ENCODE peak calls at places on chromosomes 4 and X, in five cellular contexts. One of them, this sample, is unnamed.

GRCh38 chrX:40402771-40403533 is 177.8 kb upstream of the ATP6AP2 start:
- DNase-seq in H1: no peak
- DNase-seq in H9: no peak
- DNase-seq in neuronal stem cell: no peak
- DNase-seq in IMR-90: peak; percentile 46
- DNase-seq in this sample: peak; percentile 52

GRCh38 chr4:32002037-32002747 is 1282.0 kb downstream of the PCDH7 start:
- DNase-seq in H1: no peak
- DNase-seq in H9: no peak
- DNase-seq in neuronal stem cell: no peak
- DNase-seq in IMR-90: no peak
- DNase-seq in this sample: no peak

GRCh38 chr4:94334519-94334918 is 8.1 kb downstream of the HPGDS start:
- DNase-seq in H1: no peak
- DNase-seq in H9: no peak
- DNase-seq in neuronal stem cell: no peak
- DNase-seq in IMR-90: no peak
- DNase-seq in this sample: no peak

GRCh38 chr4:186192068-186192751 is 843 bp downstream of the CYP4V2 start:
- DNase-seq in H1: peak; percentile 72
- DNase-seq in H9: peak; percentile 59
- DNase-seq in neuronal stem cell: peak; percentile 29
- DNase-seq in IMR-90: peak; percentile 48
- DNase-seq in this sample: peak; percentile 60

GRCh38 chr4:147530723-147531122 is 49.8 kb downstream of the EDNRA start:
- DNase-seq in H1: no peak
- DNase-seq in H9: no peak
- DNase-seq in neuronal stem cell: no peak
- DNase-seq in IMR-90: peak; percentile 20
- DNase-seq in this sample: no peak

GRCh38 chr4:36281384-36282106 is at the start of gene DTHD1:
- DNase-seq in H1: no peak
- DNase-seq in H9: no peak
- DNase-seq in neuronal stem cell: no peak
- DNase-seq in IMR-90: no peak
- DNase-seq in this sample: no peak

GRCh38 chrX:23797371-23798128 is 14.6 kb downstream of the SAT1 start:
- DNase-seq in H1: no peak
- DNase-seq in H9: no peak
- DNase-seq in neuronal stem cell: no peak
- DNase-seq in IMR-90: no peak
- DNase-seq in this sample: no peak

GRCh38 chr4:168831585-168831918 is 178.5 kb downstream of the CBR4 start:
- DNase-seq in H1: no peak
- DNase-seq in H9: no peak
- DNase-seq in neuronal stem cell: no peak
- DNase-seq in IMR-90: no peak
- DNase-seq in this sample: no peak

GRCh38 chrX:2188316-2188715 is 312.5 kb downstream of the DHRSX start:
- DNase-seq in H1: peak; percentile 49
- DNase-seq in H9: no peak
- DNase-seq in neuronal stem cell: no peak
- DNase-seq in IMR-90: no peak
- DNase-seq in this sample: no peak

GRCh38 chr4:152777488-152777887 is 2.0 kb downstream of the TIGD4 start:
- DNase-seq in H1: no peak
- DNase-seq in H9: no peak
- DNase-seq in neuronal stem cell: no peak
- DNase-seq in IMR-90: no peak
- DNase-seq in this sample: no peak

DNA sequence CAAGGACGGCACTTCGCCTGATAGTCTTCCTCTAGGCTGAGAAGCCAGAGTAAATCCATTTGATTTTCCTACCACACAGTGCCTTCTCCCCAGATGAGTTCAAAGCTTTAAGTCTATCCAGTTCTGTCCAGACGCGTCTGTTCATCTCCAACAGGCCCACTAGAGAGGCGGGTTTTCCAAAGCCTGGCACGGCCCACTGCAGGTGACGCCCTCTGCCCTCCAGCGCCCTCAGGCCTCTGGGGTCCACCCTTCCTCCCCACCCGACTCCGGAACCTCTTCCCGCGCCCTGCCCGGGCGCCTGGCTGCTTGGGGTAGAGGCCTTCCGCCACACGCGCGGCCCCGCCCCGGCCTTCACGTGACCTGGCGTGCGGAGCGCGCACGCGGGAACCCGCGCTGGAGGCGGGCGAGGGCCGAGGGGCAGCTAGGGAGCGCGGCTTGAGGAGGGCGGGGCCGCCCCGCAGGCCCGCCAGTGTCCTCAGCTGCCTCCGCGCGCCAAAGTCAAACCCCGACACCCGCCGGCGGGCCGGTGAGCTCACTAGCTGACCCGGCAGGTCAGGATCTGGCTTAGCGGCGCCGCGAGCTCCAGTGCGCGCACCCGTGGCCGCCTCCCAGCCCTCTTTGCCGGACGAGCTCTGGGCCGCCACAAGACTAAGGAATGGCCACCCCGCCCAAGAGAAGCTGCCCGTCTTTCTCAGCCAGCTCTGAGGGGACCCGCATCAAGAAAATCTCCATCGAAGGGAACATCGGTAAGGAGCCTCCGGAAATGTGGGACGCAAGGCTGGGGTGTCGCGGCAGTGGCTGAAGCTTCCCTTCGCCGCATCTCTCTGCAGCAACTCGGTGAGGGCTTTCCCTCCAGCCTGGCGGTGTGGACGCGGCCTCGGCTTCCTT is at the start of gene DCK:
- DNase-seq in H1: peak; percentile 91
- DNase-seq in H9: peak; percentile 92
- DNase-seq in neuronal stem cell: peak; percentile 89
- DNase-seq in IMR-90: peak; percentile 90
- DNase-seq in this sample: peak; percentile 87
- H2BK120ac ChIP-seq in H1: no peak within 1 kb of the TSS
- H2BK120ac ChIP-seq in H9: no peak within 1 kb of the TSS
- H2BK120ac ChIP-seq in neuronal stem cell: no peak within 1 kb of the TSS
- H2BK120ac ChIP-seq in IMR-90: peak within 1 kb of the TSS; percentile 60
- H2BK120ac ChIP-seq in this sample: no peak within 1 kb of the TSS

GRCh38 chrX:101449279-101449678 is 36.0 kb upstream of the ARMCX4 start:
- DNase-seq in H1: no peak
- DNase-seq in H9: no peak
- DNase-seq in neuronal stem cell: no peak
- DNase-seq in IMR-90: no peak
- DNase-seq in this sample: no peak
- H3K9me3 ChIP-seq in H1: no peaks in the 10 kb centered on the region
- H3K9me3 ChIP-seq in H9: peaks cover 41% of the 10 kb centered on the region
- H3K9me3 ChIP-seq in neuronal stem cell: no peaks in the 10 kb centered on the region
- H3K9me3 ChIP-seq in IMR-90: no peaks in the 10 kb centered on the region
- H3K9me3 ChIP-seq in this sample: no peaks in the 10 kb centered on the region

GRCh38 chr4:8550691-8551090 is 29.5 kb upstream of the GPR78 start:
- DNase-seq in H1: no peak
- DNase-seq in H9: no peak
- DNase-seq in neuronal stem cell: no peak
- DNase-seq in IMR-90: no peak
- DNase-seq in this sample: no peak
- H2BK120ac ChIP-seq in H1: no peak overlapping the region
- H2BK120ac ChIP-seq in H9: no peak overlapping the region
- H2BK120ac ChIP-seq in neuronal stem cell: no peak overlapping the region
- H2BK120ac ChIP-seq in IMR-90: no peak overlapping the region
- H2BK120ac ChIP-seq in this sample: no peak overlapping the region

DNA sequence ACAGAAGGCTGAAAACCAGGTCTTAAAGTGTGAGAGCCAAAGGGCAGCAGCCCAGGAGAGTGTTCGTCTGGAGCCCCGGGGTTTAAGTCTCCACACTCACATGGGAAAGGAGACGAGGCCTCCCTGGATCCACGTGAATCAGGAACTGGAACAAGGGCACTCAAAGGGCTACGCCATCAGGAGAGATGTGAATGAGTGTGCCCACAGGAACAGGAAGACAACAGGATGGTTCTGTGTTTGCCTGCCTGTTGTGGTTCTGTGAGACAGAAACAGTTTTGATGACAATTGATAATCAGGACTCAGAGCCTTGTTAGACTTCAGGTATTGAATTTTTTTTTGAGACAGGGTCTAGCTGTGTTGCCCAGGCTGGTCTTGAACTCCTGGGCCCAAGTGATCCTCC is 4.9 kb upstream of the CTBP1 start:
- DNase-seq in H1: no peak
- DNase-seq in H9: no peak
- DNase-seq in neuronal stem cell: no peak
- DNase-seq in IMR-90: no peak
- DNase-seq in this sample: no peak
- H3K9me3 ChIP-seq in H1: peaks cover 38% of the 10 kb centered on the region
- H3K9me3 ChIP-seq in H9: peaks cover 38% of the 10 kb centered on the region
- H3K9me3 ChIP-seq in neuronal stem cell: peaks cover 37% of the 10 kb centered on the region
- H3K9me3 ChIP-seq in IMR-90: peaks cover 36% of the 10 kb centered on the region
- H3K9me3 ChIP-seq in this sample: peaks cover 30% of the 10 kb centered on the region

GRCh38 chr4:145934434-145935047 is 4.1 kb downstream of the ZNF827 start:
- DNase-seq in H1: no peak
- DNase-seq in H9: no peak
- DNase-seq in neuronal stem cell: no peak
- DNase-seq in IMR-90: no peak
- DNase-seq in this sample: no peak
- H2BK120ac ChIP-seq in H1: no peak overlapping the region
- H2BK120ac ChIP-seq in H9: no peak overlapping the region
- H2BK120ac ChIP-seq in neuronal stem cell: no peak overlapping the region
- H2BK120ac ChIP-seq in IMR-90: no peak overlapping the region
- H2BK120ac ChIP-seq in this sample: no peak overlapping the region

GRCh38 chr4:170122252-170122651 is 32.5 kb upstream of the AADAT start:
- DNase-seq in H1: no peak
- DNase-seq in H9: no peak
- DNase-seq in neuronal stem cell: no peak
- DNase-seq in IMR-90: no peak
- DNase-seq in this sample: no peak
- H3K9me3 ChIP-seq in H1: peaks cover 10% of the 10 kb centered on the region
- H3K9me3 ChIP-seq in H9: no peaks in the 10 kb centered on the region
- H3K9me3 ChIP-seq in neuronal stem cell: no peaks in the 10 kb centered on the region
- H3K9me3 ChIP-seq in IMR-90: no peaks in the 10 kb centered on the region
- H3K9me3 ChIP-seq in this sample: no peaks in the 10 kb centered on the region